ENCODE peak calls at places on chromosomes 7 and 10, in ten cellular contexts. E, U, W, N, L, Q, J, V, T and K are unnamed samples.

GRCh38 chr10:31947144-31947926 is 18.7 kb upstream of the ARHGAP12 start:
- DNase-seq in W (peak; percentile 82), N (no peak), E (no peak), V (no peak), U (no peak), Q (no peak), J (no peak), T (no peak), L (no peak), K (no peak)

GRCh38 chr7:45574521-45575500 is 643 bp downstream of the ADCY1 start:
- DNase-seq in E (no peak), W (peak; percentile 43), Q (no peak), J (no peak), L (no peak), V (no peak), T (no peak), N (no peak), U (peak; percentile 22), K (peak; percentile 68)

GRCh38 chr10:63383141-63383540 is 82.6 kb downstream of the JMJD1C start:
- DNase-seq in E (no peak), U (no peak), Q (no peak), T (no peak), W (no peak), V (no peak), L (no peak), J (no peak), N (no peak), K (no peak)

GRCh38 chr7:73968511-73968910 is 59.5 kb upstream of the ELN start:
- DNase-seq in V (no peak), J (no peak), Q (no peak), N (no peak), W (no peak), U (no peak), E (no peak), L (no peak), T (no peak), K (no peak)

GRCh38 chr7:44767912-44768662 is 19.4 kb downstream of the ZMIZ2 start:
- DNase-seq in J (peak; percentile 77), N (no peak), U (no peak), T (no peak), E (no peak), V (no peak), W (no peak), L (peak; percentile 85), Q (peak; percentile 88), K (peak; percentile 63)

GRCh38 chr7:139572071-139572470 is 48.6 kb downstream of the CLEC2L start:
- DNase-seq in T (no peak), N (no peak), W (no peak), L (no peak), V (no peak), Q (no peak), U (no peak), E (no peak), J (no peak), K (no peak)

GRCh38 chr7:8638076-8638475 is 204.7 kb downstream of the NXPH1 start:
- DNase-seq in U (no peak), Q (no peak), J (no peak), L (no peak), N (no peak), T (no peak), E (no peak), V (no peak), W (no peak), K (no peak)

GRCh38 chr10:79405221-79405994 is 40.0 kb downstream of the ZCCHC24 start:
- DNase-seq in J (peak; percentile 69), L (peak; percentile 63), V (no peak), N (no peak), U (no peak), E (no peak), W (no peak), T (no peak), Q (no peak), K (no peak)

GRCh38 chr10:35340975-35341374 is 4.7 kb downstream of the CCNY start:
- DNase-seq in U (no peak), T (no peak), N (no peak), J (no peak), V (no peak), L (no peak), Q (no peak), W (no peak), E (peak; percentile 16), K (no peak)

GRCh38 chr7:1844956-1845390 is 174.9 kb downstream of the ELFN1 start:
- DNase-seq in W (no peak), E (no peak), J (peak; percentile 89), U (no peak), N (no peak), Q (no peak), V (no peak), T (no peak), L (peak; percentile 75), K (no peak)